ENCODE peak calls at places on chromosomes 4 and X, in ten cellular contexts. One of them, this sample, is unnamed.

GRCh38 chrX:74420194-74421035 is 878 bp upstream of the SLC16A2 start:
- DNase-seq in posterior vena cava: peak
- DNase-seq in cardiac fibroblast: peak
- DNase-seq in activated CD4-positive, alpha-beta T cell treated with anti-CD3 and anti-CD28 coated beads, Interleukin-2, amount 10 ng/mL, durations not matched to agents 7 days and 5 days: no peak
- DNase-seq in OCI-LY7: no peak
- DNase-seq in SW 1271: no peak
- DNase-seq in HS-5: no peak
- DNase-seq in endothelial cell: peak
- DNase-seq in fibroblast of the aortic adventitia: peak
- DNase-seq in ureter: peak
- DNase-seq in this sample: peak

GRCh38 chr4:31086771-31087330 is 366.7 kb downstream of the PCDH7 start:
- DNase-seq in posterior vena cava: no peak
- DNase-seq in cardiac fibroblast: no peak
- DNase-seq in activated CD4-positive, alpha-beta T cell treated with anti-CD3 and anti-CD28 coated beads, Interleukin-2, amount 10 ng/mL, durations not matched to agents 7 days and 5 days: no peak
- DNase-seq in OCI-LY7: no peak
- DNase-seq in SW 1271: no peak
- DNase-seq in HS-5: no peak
- DNase-seq in endothelial cell: no peak
- DNase-seq in fibroblast of the aortic adventitia: peak
- DNase-seq in ureter: no peak
- DNase-seq in this sample: no peak

GRCh38 chrX:20412871-20413486 is 146.3 kb upstream of the RPS6KA3 start:
- DNase-seq in posterior vena cava: no peak
- DNase-seq in cardiac fibroblast: no peak
- DNase-seq in activated CD4-positive, alpha-beta T cell treated with anti-CD3 and anti-CD28 coated beads, Interleukin-2, amount 10 ng/mL, durations not matched to agents 7 days and 5 days: peak
- DNase-seq in OCI-LY7: peak
- DNase-seq in SW 1271: no peak
- DNase-seq in HS-5: no peak
- DNase-seq in endothelial cell: no peak
- DNase-seq in fibroblast of the aortic adventitia: no peak
- DNase-seq in ureter: peak
- DNase-seq in this sample: no peak

GRCh38 chr4:126306152-126306869 is 991.6 kb downstream of the FAT4 start:
- DNase-seq in posterior vena cava: no peak
- DNase-seq in cardiac fibroblast: peak
- DNase-seq in activated CD4-positive, alpha-beta T cell treated with anti-CD3 and anti-CD28 coated beads, Interleukin-2, amount 10 ng/mL, durations not matched to agents 7 days and 5 days: no peak
- DNase-seq in OCI-LY7: no peak
- DNase-seq in SW 1271: no peak
- DNase-seq in HS-5: no peak
- DNase-seq in endothelial cell: no peak
- DNase-seq in fibroblast of the aortic adventitia: peak
- DNase-seq in ureter: no peak
- DNase-seq in this sample: no peak

GRCh38 chrX:22818061-22818460 is 181.7 kb upstream of the DDX53 start:
- DNase-seq in posterior vena cava: no peak
- DNase-seq in cardiac fibroblast: peak
- DNase-seq in activated CD4-positive, alpha-beta T cell treated with anti-CD3 and anti-CD28 coated beads, Interleukin-2, amount 10 ng/mL, durations not matched to agents 7 days and 5 days: no peak
- DNase-seq in OCI-LY7: no peak
- DNase-seq in SW 1271: no peak
- DNase-seq in HS-5: no peak
- DNase-seq in endothelial cell: no peak
- DNase-seq in fibroblast of the aortic adventitia: peak
- DNase-seq in ureter: no peak
- DNase-seq in this sample: no peak

GRCh38 chr4:53987761-53988171 is 76.6 kb downstream of the CHIC2 start:
- DNase-seq in posterior vena cava: no peak
- DNase-seq in cardiac fibroblast: peak
- DNase-seq in activated CD4-positive, alpha-beta T cell treated with anti-CD3 and anti-CD28 coated beads, Interleukin-2, amount 10 ng/mL, durations not matched to agents 7 days and 5 days: no peak
- DNase-seq in OCI-LY7: no peak
- DNase-seq in SW 1271: no peak
- DNase-seq in HS-5: peak
- DNase-seq in endothelial cell: no peak
- DNase-seq in fibroblast of the aortic adventitia: peak
- DNase-seq in ureter: no peak
- DNase-seq in this sample: no peak

GRCh38 chrX:102934624-102935023 is 2.4 kb upstream of the RAB40AL start:
- DNase-seq in posterior vena cava: no peak
- DNase-seq in cardiac fibroblast: peak
- DNase-seq in activated CD4-positive, alpha-beta T cell treated with anti-CD3 and anti-CD28 coated beads, Interleukin-2, amount 10 ng/mL, durations not matched to agents 7 days and 5 days: peak
- DNase-seq in OCI-LY7: peak
- DNase-seq in SW 1271: no peak
- DNase-seq in HS-5: no peak
- DNase-seq in endothelial cell: peak
- DNase-seq in fibroblast of the aortic adventitia: peak
- DNase-seq in ureter: no peak
- DNase-seq in this sample: peak

GRCh38 chr4:162727232-162727631 is 439.5 kb downstream of the NAF1 start:
- DNase-seq in posterior vena cava: no peak
- DNase-seq in cardiac fibroblast: no peak
- DNase-seq in activated CD4-positive, alpha-beta T cell treated with anti-CD3 and anti-CD28 coated beads, Interleukin-2, amount 10 ng/mL, durations not matched to agents 7 days and 5 days: no peak
- DNase-seq in OCI-LY7: no peak
- DNase-seq in SW 1271: no peak
- DNase-seq in HS-5: no peak
- DNase-seq in endothelial cell: no peak
- DNase-seq in fibroblast of the aortic adventitia: no peak
- DNase-seq in ureter: no peak
- DNase-seq in this sample: no peak

GRCh38 chr4:108360857-108361820 is 192.4 kb upstream of the LEF1 start:
- DNase-seq in posterior vena cava: no peak
- DNase-seq in cardiac fibroblast: peak
- DNase-seq in activated CD4-positive, alpha-beta T cell treated with anti-CD3 and anti-CD28 coated beads, Interleukin-2, amount 10 ng/mL, durations not matched to agents 7 days and 5 days: no peak
- DNase-seq in OCI-LY7: no peak
- DNase-seq in SW 1271: no peak
- DNase-seq in HS-5: no peak
- DNase-seq in endothelial cell: peak
- DNase-seq in fibroblast of the aortic adventitia: peak
- DNase-seq in ureter: no peak
- DNase-seq in this sample: no peak

GRCh38 chr4:40214038-40214437 is 17.2 kb downstream of the RHOH start:
- DNase-seq in posterior vena cava: no peak
- DNase-seq in cardiac fibroblast: no peak
- DNase-seq in activated CD4-positive, alpha-beta T cell treated with anti-CD3 and anti-CD28 coated beads, Interleukin-2, amount 10 ng/mL, durations not matched to agents 7 days and 5 days: peak
- DNase-seq in OCI-LY7: no peak
- DNase-seq in SW 1271: no peak
- DNase-seq in HS-5: no peak
- DNase-seq in endothelial cell: no peak
- DNase-seq in fibroblast of the aortic adventitia: no peak
- DNase-seq in ureter: no peak
- DNase-seq in this sample: no peak

GRCh38 chr4:5127556-5127955 is 76.3 kb downstream of the STK32B start:
- DNase-seq in posterior vena cava: no peak
- DNase-seq in cardiac fibroblast: no peak
- DNase-seq in activated CD4-positive, alpha-beta T cell treated with anti-CD3 and anti-CD28 coated beads, Interleukin-2, amount 10 ng/mL, durations not matched to agents 7 days and 5 days: no peak
- DNase-seq in OCI-LY7: no peak
- DNase-seq in SW 1271: no peak
- DNase-seq in HS-5: no peak
- DNase-seq in endothelial cell: no peak
- DNase-seq in fibroblast of the aortic adventitia: no peak
- DNase-seq in ureter: no peak
- DNase-seq in this sample: no peak

GRCh38 chr4:140609548-140610425 is 41.0 kb upstream of the UCP1 start:
- DNase-seq in posterior vena cava: no peak
- DNase-seq in cardiac fibroblast: peak
- DNase-seq in activated CD4-positive, alpha-beta T cell treated with anti-CD3 and anti-CD28 coated beads, Interleukin-2, amount 10 ng/mL, durations not matched to agents 7 days and 5 days: no peak
- DNase-seq in OCI-LY7: peak
- DNase-seq in SW 1271: no peak
- DNase-seq in HS-5: peak
- DNase-seq in endothelial cell: no peak
- DNase-seq in fibroblast of the aortic adventitia: peak
- DNase-seq in ureter: no peak
- DNase-seq in this sample: peak

GRCh38 chr4:37826282-37827029 is at the start of gene PGM2:
- DNase-seq in posterior vena cava: peak
- DNase-seq in cardiac fibroblast: peak
- DNase-seq in activated CD4-positive, alpha-beta T cell treated with anti-CD3 and anti-CD28 coated beads, Interleukin-2, amount 10 ng/mL, durations not matched to agents 7 days and 5 days: peak
- DNase-seq in OCI-LY7: peak
- DNase-seq in SW 1271: peak
- DNase-seq in HS-5: peak
- DNase-seq in endothelial cell: peak
- DNase-seq in fibroblast of the aortic adventitia: peak
- DNase-seq in ureter: peak
- DNase-seq in this sample: peak

GRCh38 chrX:2451456-2452316 is 49.1 kb downstream of the DHRSX start:
- DNase-seq in posterior vena cava: peak
- DNase-seq in cardiac fibroblast: peak
- DNase-seq in activated CD4-positive, alpha-beta T cell treated with anti-CD3 and anti-CD28 coated beads, Interleukin-2, amount 10 ng/mL, durations not matched to agents 7 days and 5 days: no peak
- DNase-seq in OCI-LY7: no peak
- DNase-seq in SW 1271: no peak
- DNase-seq in HS-5: no peak
- DNase-seq in endothelial cell: no peak
- DNase-seq in fibroblast of the aortic adventitia: peak
- DNase-seq in ureter: no peak
- DNase-seq in this sample: no peak

GRCh38 chr4:26150948-26151347 is 169.9 kb upstream of the RBPJ start:
- DNase-seq in posterior vena cava: no peak
- DNase-seq in cardiac fibroblast: peak
- DNase-seq in activated CD4-positive, alpha-beta T cell treated with anti-CD3 and anti-CD28 coated beads, Interleukin-2, amount 10 ng/mL, durations not matched to agents 7 days and 5 days: no peak
- DNase-seq in OCI-LY7: no peak
- DNase-seq in SW 1271: no peak
- DNase-seq in HS-5: peak
- DNase-seq in endothelial cell: no peak
- DNase-seq in fibroblast of the aortic adventitia: peak
- DNase-seq in ureter: no peak
- DNase-seq in this sample: no peak

GRCh38 chr4:113901994-113902787 is 77.3 kb downstream of the ARSJ start:
- DNase-seq in posterior vena cava: no peak
- DNase-seq in cardiac fibroblast: no peak
- DNase-seq in activated CD4-positive, alpha-beta T cell treated with anti-CD3 and anti-CD28 coated beads, Interleukin-2, amount 10 ng/mL, durations not matched to agents 7 days and 5 days: peak
- DNase-seq in OCI-LY7: no peak
- DNase-seq in SW 1271: no peak
- DNase-seq in HS-5: no peak
- DNase-seq in endothelial cell: no peak
- DNase-seq in fibroblast of the aortic adventitia: no peak
- DNase-seq in ureter: peak
- DNase-seq in this sample: no peak

GRCh38 chrX:123817288-123817894 is 42.5 kb upstream of the XIAP start:
- DNase-seq in posterior vena cava: no peak
- DNase-seq in cardiac fibroblast: no peak
- DNase-seq in activated CD4-positive, alpha-beta T cell treated with anti-CD3 and anti-CD28 coated beads, Interleukin-2, amount 10 ng/mL, durations not matched to agents 7 days and 5 days: no peak
- DNase-seq in OCI-LY7: no peak
- DNase-seq in SW 1271: no peak
- DNase-seq in HS-5: no peak
- DNase-seq in endothelial cell: no peak
- DNase-seq in fibroblast of the aortic adventitia: no peak
- DNase-seq in ureter: no peak
- DNase-seq in this sample: no peak

GRCh38 chrX:11103751-11104150 is 7.4 kb upstream of the HCCS start:
- DNase-seq in posterior vena cava: no peak
- DNase-seq in cardiac fibroblast: no peak
- DNase-seq in activated CD4-positive, alpha-beta T cell treated with anti-CD3 and anti-CD28 coated beads, Interleukin-2, amount 10 ng/mL, durations not matched to agents 7 days and 5 days: no peak
- DNase-seq in OCI-LY7: no peak
- DNase-seq in SW 1271: no peak
- DNase-seq in HS-5: no peak
- DNase-seq in endothelial cell: no peak
- DNase-seq in fibroblast of the aortic adventitia: no peak
- DNase-seq in ureter: no peak
- DNase-seq in this sample: no peak

GRCh38 chr4:7240341-7240740 is 48.0 kb downstream of the SORCS2 start:
- DNase-seq in posterior vena cava: no peak
- DNase-seq in cardiac fibroblast: no peak
- DNase-seq in activated CD4-positive, alpha-beta T cell treated with anti-CD3 and anti-CD28 coated beads, Interleukin-2, amount 10 ng/mL, durations not matched to agents 7 days and 5 days: no peak
- DNase-seq in OCI-LY7: no peak
- DNase-seq in SW 1271: no peak
- DNase-seq in HS-5: no peak
- DNase-seq in endothelial cell: no peak
- DNase-seq in fibroblast of the aortic adventitia: no peak
- DNase-seq in ureter: no peak
- DNase-seq in this sample: peak

GRCh38 chr4:86910820-86911684 is 18.8 kb upstream of the C4orf36 start:
- DNase-seq in posterior vena cava: no peak
- DNase-seq in cardiac fibroblast: peak
- DNase-seq in activated CD4-positive, alpha-beta T cell treated with anti-CD3 and anti-CD28 coated beads, Interleukin-2, amount 10 ng/mL, durations not matched to agents 7 days and 5 days: no peak
- DNase-seq in OCI-LY7: no peak
- DNase-seq in SW 1271: no peak
- DNase-seq in HS-5: no peak
- DNase-seq in endothelial cell: no peak
- DNase-seq in fibroblast of the aortic adventitia: peak
- DNase-seq in ureter: no peak
- DNase-seq in this sample: no peak

GRCh38 chr4:140004580-140005314 is 149.2 kb downstream of the MAML3 start:
- DNase-seq in posterior vena cava: no peak
- DNase-seq in cardiac fibroblast: peak
- DNase-seq in activated CD4-positive, alpha-beta T cell treated with anti-CD3 and anti-CD28 coated beads, Interleukin-2, amount 10 ng/mL, durations not matched to agents 7 days and 5 days: no peak
- DNase-seq in OCI-LY7: no peak
- DNase-seq in SW 1271: no peak
- DNase-seq in HS-5: no peak
- DNase-seq in endothelial cell: peak
- DNase-seq in fibroblast of the aortic adventitia: peak
- DNase-seq in ureter: no peak
- DNase-seq in this sample: no peak

GRCh38 chrX:41474726-41475100 is 27.6 kb downstream of the NYX start:
- DNase-seq in posterior vena cava: no peak
- DNase-seq in cardiac fibroblast: no peak
- DNase-seq in activated CD4-positive, alpha-beta T cell treated with anti-CD3 and anti-CD28 coated beads, Interleukin-2, amount 10 ng/mL, durations not matched to agents 7 days and 5 days: no peak
- DNase-seq in OCI-LY7: no peak
- DNase-seq in SW 1271: no peak
- DNase-seq in HS-5: no peak
- DNase-seq in endothelial cell: no peak
- DNase-seq in fibroblast of the aortic adventitia: no peak
- DNase-seq in ureter: no peak
- DNase-seq in this sample: no peak

GRCh38 chrX:138001219-138001618 is 435.3 kb downstream of the ZIC3 start:
- DNase-seq in posterior vena cava: no peak
- DNase-seq in cardiac fibroblast: no peak
- DNase-seq in activated CD4-positive, alpha-beta T cell treated with anti-CD3 and anti-CD28 coated beads, Interleukin-2, amount 10 ng/mL, durations not matched to agents 7 days and 5 days: no peak
- DNase-seq in OCI-LY7: no peak
- DNase-seq in SW 1271: no peak
- DNase-seq in HS-5: no peak
- DNase-seq in endothelial cell: no peak
- DNase-seq in fibroblast of the aortic adventitia: no peak
- DNase-seq in ureter: no peak
- DNase-seq in this sample: no peak

GRCh38 chrX:19660604-19661003 is 145.3 kb upstream of the MAP3K15 start:
- DNase-seq in posterior vena cava: no peak
- DNase-seq in cardiac fibroblast: peak
- DNase-seq in activated CD4-positive, alpha-beta T cell treated with anti-CD3 and anti-CD28 coated beads, Interleukin-2, amount 10 ng/mL, durations not matched to agents 7 days and 5 days: no peak
- DNase-seq in OCI-LY7: no peak
- DNase-seq in SW 1271: no peak
- DNase-seq in HS-5: no peak
- DNase-seq in endothelial cell: no peak
- DNase-seq in fibroblast of the aortic adventitia: peak
- DNase-seq in ureter: no peak
- DNase-seq in this sample: no peak